ENCODE peak calls at places on chromosomes 4 and X, in five cellular contexts. U is GM23248, S is cardiac muscle cell, T is aorta, Z is adrenal gland. F is an unnamed sample. For H3K4me1, the result is how much of the 10 kb centered on the place peaks cover.

GRCh38 chrX:20514358-20514757 is 247.6 kb upstream of the RPS6KA3 start:
- DNase-seq in U (peak), S (peak), T (no peak), Z (no peak), F (no peak)

GRCh38 chr4:3285558-3286334 is 7.1 kb upstream of the RGS12 start:
- DNase-seq in U (peak), S (peak), T (no peak), Z (no peak), F (no peak)

GRCh38 chrX:95762716-95763115 is 921.9 kb upstream of the DIAPH2 start:
- DNase-seq in U (no peak), S (no peak), T (no peak), Z (no peak), F (no peak)

GRCh38 chr4:42638993-42639392 is 17.9 kb downstream of the ATP8A1 start:
- DNase-seq in U (no peak), S (no peak), T (no peak), Z (no peak), F (no peak)

GRCh38 chrX:48934581-48935331 is 15.9 kb upstream of the PIM2 start:
- DNase-seq in U (no peak), S (no peak), T (no peak), Z (no peak), F (no peak)

GRCh38 chrX:111837226-111837625 is 38.8 kb upstream of the TRPC5OS start:
- DNase-seq in U (no peak), S (no peak), T (no peak), Z (no peak), F (no peak)

GRCh38 chr4:6372649-6373525 is 99.5 kb downstream of the PPP2R2C start:
- DNase-seq in U (peak), S (peak), T (peak), Z (no peak), F (no peak)

GRCh38 chrX:34656467-34656841 is 631 bp downstream of the TMEM47 start:
- DNase-seq in U (peak), S (no peak), T (peak), Z (no peak), F (no peak)

GRCh38 chrX:51852096-51852495 is 41.3 kb upstream of the MAGED1 start:
- DNase-seq in U (no peak), S (no peak), T (no peak), Z (no peak), F (no peak)

GRCh38 chr4:187826725-187827124 is 168.8 kb upstream of the ZFP42 start:
- DNase-seq in U (no peak), S (no peak), T (no peak), Z (no peak), F (no peak)

GRCh38 chrX:9865804-9866471 is 79.7 kb downstream of the SHROOM2 start:
- DNase-seq in U (peak), S (no peak), T (no peak), Z (peak), F (no peak)

GRCh38 chr4:145301386-145302080 is 121.1 kb upstream of the OTUD4 start:
- DNase-seq in U (peak), S (peak), T (no peak), Z (no peak), F (no peak)

GRCh38 chrX:17697191-17697590 is 40.1 kb upstream of the SCML1 start:
- DNase-seq in U (peak), S (peak), T (no peak), Z (no peak), F (no peak)

GRCh38 chr4:37573566-37573965 is 112.6 kb downstream of the RELL1 start:
- DNase-seq in U (no peak), S (no peak), T (no peak), Z (no peak), F (no peak)
- H3K4me1 ChIP-seq in U (under half), S (under half), T (under half), Z (under half), F (under half)

GRCh38 chrX:13010546-13010945 is 33.9 kb downstream of the FAM9C start:
- DNase-seq in U (no peak), S (no peak), T (no peak), Z (no peak), F (no peak)
- H3K4me1 ChIP-seq in U (under half), S (under half), T (under half), Z (under half), F (under half)

DNA sequence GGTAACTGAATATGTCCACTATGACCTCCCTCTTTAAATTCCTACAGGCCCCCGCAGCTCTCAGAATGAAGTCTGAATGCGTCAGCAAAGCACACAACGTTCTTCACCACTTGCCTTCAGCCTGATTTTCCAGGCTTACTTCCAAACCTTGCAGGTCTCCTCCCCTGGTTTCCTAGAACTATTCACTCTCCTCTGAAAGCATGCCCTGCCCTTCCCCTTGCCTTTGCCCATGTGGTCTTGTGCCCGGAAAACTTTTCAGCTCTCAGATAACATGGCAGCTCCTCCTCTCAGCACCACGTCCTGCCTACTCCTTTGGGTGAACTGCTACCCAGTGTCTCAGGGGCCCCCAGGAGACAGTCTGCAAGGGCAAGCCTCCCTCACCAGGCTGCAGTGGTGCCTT is 268.5 kb upstream of the LDB2 start:
- DNase-seq in U (peak), S (peak), T (no peak), Z (no peak), F (no peak)
- H3K4me1 ChIP-seq in U (half or more), S (under half), T (under half), Z (under half), F (under half)

DNA sequence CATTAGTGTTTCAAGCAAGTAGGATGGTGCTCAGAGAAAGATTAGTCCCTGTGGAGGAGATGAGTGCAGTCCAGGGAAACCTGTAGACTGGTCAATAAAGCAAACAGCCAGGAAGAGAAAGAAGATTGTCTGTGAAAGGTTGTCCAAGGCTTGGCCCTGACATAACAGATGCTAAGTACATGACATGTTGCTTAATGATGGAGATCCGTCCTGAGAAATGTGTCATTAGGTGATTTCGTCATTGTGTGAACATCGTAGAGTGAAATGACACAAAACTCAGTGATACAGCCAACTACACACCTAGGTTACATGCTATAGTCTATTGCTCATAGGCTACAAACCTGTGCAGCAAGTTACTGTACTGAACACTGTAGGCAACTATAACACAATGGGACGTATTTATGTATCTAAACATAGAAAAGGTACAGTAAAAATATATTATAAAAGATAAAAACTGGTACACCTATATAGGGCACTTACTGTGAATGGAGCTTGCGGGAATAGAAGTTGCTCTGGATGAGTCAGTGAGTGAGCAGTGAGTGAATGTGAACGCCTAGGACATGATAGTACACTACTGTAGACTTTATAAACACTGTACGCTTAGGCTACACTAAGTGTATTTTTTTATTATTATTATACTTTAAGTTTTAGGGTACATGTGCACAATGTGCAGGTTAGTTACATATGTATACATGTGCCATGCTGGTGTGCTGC is 9.0 kb upstream of the PRSS48 start:
- DNase-seq in U (peak), S (no peak), T (no peak), Z (no peak), F (no peak)
- H3K4me1 ChIP-seq in U (under half), S (under half), T (under half), Z (under half), F (under half)

GRCh38 chrX:618761-619450 is 11.7 kb upstream of the SHOX start:
- DNase-seq in U (no peak), S (no peak), T (peak), Z (no peak), F (no peak)

GRCh38 chrX:617401-617800 is 13.2 kb upstream of the SHOX start:
- DNase-seq in U (no peak), S (no peak), T (no peak), Z (no peak), F (no peak)

GRCh38 chrX:619451-619811 is 11.2 kb upstream of the SHOX start:
- DNase-seq in U (no peak), S (no peak), T (peak), Z (no peak), F (no peak)

GRCh38 chrX:617891-618290 is 12.7 kb upstream of the SHOX start:
- DNase-seq in U (no peak), S (no peak), T (no peak), Z (no peak), F (no peak)

DNA sequence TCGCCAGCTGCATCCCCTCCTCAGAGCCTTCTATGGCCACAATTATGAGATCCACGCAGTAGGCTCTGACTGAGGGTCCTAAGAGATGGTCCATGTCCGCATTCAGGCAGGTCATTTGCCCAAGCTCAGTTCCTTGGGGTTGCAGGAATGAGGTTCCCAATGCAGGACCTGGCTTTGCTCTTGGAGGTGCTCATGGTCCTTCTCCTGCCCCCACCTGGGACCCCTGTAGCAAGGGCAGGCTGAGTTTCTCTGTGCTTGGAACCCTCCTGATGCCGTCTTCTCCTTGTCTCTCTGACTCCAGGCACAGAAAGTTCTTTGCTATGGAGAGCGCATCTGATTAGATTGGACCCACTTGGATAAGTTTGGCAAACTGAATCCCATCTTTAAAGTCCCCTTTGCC is 16.5 kb upstream of the SHOX start:
- DNase-seq in U (no peak), S (no peak), T (no peak), Z (no peak), F (no peak)
- H3K4me1 ChIP-seq in U (under half), S (under half), T (under half), Z (under half), F (under half)

DNA sequence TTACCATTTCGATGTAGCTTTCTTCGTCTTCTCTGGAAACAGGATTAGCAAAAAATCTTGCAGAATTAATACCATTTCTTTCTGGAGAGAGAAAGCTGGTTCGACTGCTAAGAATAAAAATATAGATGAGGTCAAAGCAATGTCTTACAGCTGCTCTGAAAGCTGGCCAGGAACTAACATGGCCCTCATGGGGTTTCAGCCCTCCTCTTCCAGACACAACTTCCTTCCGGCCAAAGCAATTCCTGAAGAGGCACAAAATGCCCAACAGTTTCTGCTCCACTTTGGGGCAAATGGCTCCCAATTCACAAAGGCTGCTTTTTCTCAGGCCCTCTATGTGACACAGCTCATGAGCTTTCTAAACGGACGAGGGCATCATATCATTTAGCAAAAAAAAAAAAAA is 42.5 kb upstream of the CTAG2 start:
- DNase-seq in U (peak), S (peak), T (no peak), Z (no peak), F (no peak)
- H3K4me1 ChIP-seq in U (under half), S (under half), T (under half), Z (under half), F (under half)

DNA sequence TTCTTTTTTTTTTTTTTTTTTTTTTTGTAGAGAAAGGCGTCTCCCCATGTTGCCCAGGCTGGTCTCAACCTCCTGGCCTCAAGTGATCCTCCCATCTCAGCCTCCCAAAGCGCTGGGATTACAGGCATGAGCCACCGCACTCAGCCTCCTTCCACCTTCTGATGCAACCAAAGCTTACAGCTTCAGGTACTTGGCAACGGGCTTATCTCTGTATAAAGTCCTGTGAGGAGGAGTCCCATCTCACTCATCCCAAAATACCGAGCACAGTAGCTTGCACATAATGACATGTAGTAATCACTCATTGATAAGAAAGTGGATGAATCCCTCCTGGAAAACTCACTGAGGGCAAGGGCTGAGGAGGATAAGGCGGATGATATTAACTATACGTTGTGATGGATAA is 19.1 kb downstream of the IRF2 start:
- DNase-seq in U (no peak), S (no peak), T (no peak), Z (no peak), F (no peak)
- H3K4me1 ChIP-seq in U (half or more), S (under half), T (under half), Z (half or more), F (half or more)

DNA sequence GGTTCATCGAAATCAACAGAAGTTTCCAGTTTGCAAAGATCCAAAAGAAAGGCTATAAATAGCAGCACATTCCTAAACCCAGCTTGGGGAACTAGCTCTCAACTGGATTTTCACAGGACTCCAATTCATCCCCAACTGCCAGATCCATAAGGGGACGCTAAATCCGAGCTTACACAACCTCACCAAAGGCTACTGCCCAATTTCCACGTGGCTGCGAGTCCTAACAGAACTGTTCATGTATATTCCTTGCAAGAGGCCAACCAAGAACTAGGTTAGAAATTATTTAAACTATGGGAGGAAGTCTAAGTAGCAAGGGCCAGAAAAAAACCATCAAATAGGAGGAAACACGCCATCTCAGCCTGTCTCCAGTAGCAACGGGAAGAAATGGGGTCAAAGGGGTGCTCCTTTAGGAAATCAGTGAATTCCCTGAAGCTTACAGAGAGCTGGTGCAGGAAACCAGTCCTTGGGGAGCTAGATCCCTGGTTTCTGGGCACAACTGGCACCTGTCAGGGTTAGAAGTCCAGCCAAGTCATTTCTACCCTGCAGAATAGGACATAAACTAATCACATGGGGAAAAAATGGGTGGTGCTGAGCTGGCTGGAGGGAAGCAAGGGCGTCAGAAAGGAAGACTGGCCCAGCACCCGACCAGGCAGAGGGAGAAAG is 20.7 kb downstream of the RELL1 start:
- DNase-seq in U (no peak), S (no peak), T (no peak), Z (no peak), F (peak)
- H3K4me1 ChIP-seq in U (under half), S (under half), T (under half), Z (half or more), F (half or more)